ENCODE peak calls at places on chromosome 18, in four cellular contexts. N, J, V and M are unnamed samples.
A peak's percentile ranks its signal among the peaks of the same experiment; 100 is the strongest.

GRCh38 chr18:54223568-54224241 is 764 bp downstream of the MBD2 start:
- DNase-seq in N (peak; percentile 46), J (peak; percentile 17), V (no peak), M (peak; percentile 26)

GRCh38 chr18:49658871-49659378 is 97.1 kb downstream of the LIPG start:
- DNase-seq in N (no peak), J (no peak), V (no peak), M (no peak)

GRCh38 chr18:25278415-25278814 is 73.6 kb downstream of the ZNF521 start:
- DNase-seq in N (no peak), J (no peak), V (no peak), M (no peak)

GRCh38 chr18:10406172-10406663 is 48.2 kb upstream of the APCDD1 start:
- DNase-seq in N (no peak), J (no peak), V (no peak), M (peak; percentile 40)

GRCh38 chr18:63182861-63183260 is 136.7 kb downstream of the BCL2 start:
- DNase-seq in N (no peak), J (no peak), V (no peak), M (no peak)

GRCh38 chr18:35491689-35492077 is 6.1 kb downstream of the INO80C start:
- DNase-seq in N (no peak), J (no peak), V (no peak), M (no peak)

GRCh38 chr18:63082661-63083531 is 236.7 kb downstream of the BCL2 start:
- DNase-seq in N (no peak), J (no peak), V (no peak), M (no peak)

GRCh38 chr18:8052237-8052701 is 485.2 kb downstream of the PTPRM start:
- DNase-seq in N (peak; percentile 38), J (no peak), V (peak; percentile 3), M (no peak)

GRCh38 chr18:48872234-48873145 is 78.3 kb downstream of the SMAD7 start:
- DNase-seq in N (no peak), J (no peak), V (no peak), M (no peak)

GRCh38 chr18:48539406-48540328 is 836 bp downstream of the CTIF start:
- DNase-seq in N (peak; percentile 39), J (peak; percentile 18), V (no peak), M (peak; percentile 53)

GRCh38 chr18:11868230-11868629 is 17.0 kb downstream of the CHMP1B start:
- DNase-seq in N (no peak), J (no peak), V (no peak), M (no peak)

GRCh38 chr18:50099725-50100414 is 95.1 kb downstream of the MYO5B start:
- DNase-seq in N (no peak), J (no peak), V (no peak), M (no peak)

GRCh38 chr18:36419913-36420531 is 122.5 kb downstream of the FHOD3 start:
- DNase-seq in N (peak; percentile 39), J (no peak), V (peak; percentile 5), M (no peak)

GRCh38 chr18:77054606-77055428 is 77.8 kb downstream of the MBP start:
- DNase-seq in N (peak; percentile 82), J (peak; percentile 32), V (peak; percentile 87), M (peak; percentile 62)

GRCh38 chr18:2050016-2050415 is 521.3 kb downstream of the METTL4 start:
- DNase-seq in N (no peak), J (no peak), V (no peak), M (no peak)

GRCh38 chr18:2143666-2144065 is 427.6 kb downstream of the METTL4 start:
- DNase-seq in N (no peak), J (no peak), V (no peak), M (no peak)

GRCh38 chr18:37537868-37538525 is 27.6 kb downstream of the CELF4 start:
- DNase-seq in N (peak; percentile 48), J (peak; percentile 82), V (peak; percentile 22), M (peak; percentile 94)

GRCh38 chr18:8175486-8176061 is 433.7 kb upstream of the RAB12 start:
- DNase-seq in N (no peak), J (no peak), V (no peak), M (no peak)

GRCh38 chr18:63909870-63910269 is 2.1 kb downstream of the SERPINB10 start:
- DNase-seq in N (no peak), J (no peak), V (no peak), M (no peak)

GRCh38 chr18:44028109-44028508 is 652.6 kb upstream of the SETBP1 start:
- DNase-seq in N (no peak), J (no peak), V (no peak), M (no peak)

GRCh38 chr18:68436485-68436884 is 278.4 kb downstream of the TMX3 start:
- DNase-seq in N (no peak), J (no peak), V (no peak), M (no peak)
- TF ChIP-seq HMGXB4 in N (no peak), J (no peak), V (no peak), M (no peak)

GRCh38 chr18:79529296-79529695 is 133.6 kb downstream of the NFATC1 start:
- DNase-seq in N (no peak), J (no peak), V (no peak), M (peak; percentile 6)
- TF ChIP-seq HMGXB4 in N (no peak), J (no peak), V (no peak), M (no peak)

DNA sequence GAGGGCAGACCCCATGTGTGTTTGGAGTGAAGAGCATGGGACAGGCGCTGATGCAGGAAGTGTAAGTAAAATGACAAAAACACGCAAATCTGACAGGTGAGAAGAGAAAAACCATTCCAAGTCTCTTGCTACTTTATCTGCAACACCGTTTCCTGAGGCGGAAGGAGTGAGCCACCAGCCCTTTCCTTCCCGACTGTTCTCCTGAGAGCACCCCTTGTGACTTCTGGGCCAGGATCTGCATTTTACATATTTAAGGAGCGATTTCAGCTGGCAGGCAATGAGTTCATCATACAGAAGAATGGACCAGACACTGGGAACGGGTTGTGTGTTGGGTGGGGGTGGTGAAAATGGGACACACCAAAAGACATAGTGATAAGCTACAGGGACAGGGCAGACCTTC is 277.3 kb downstream of the TGIF1 start:
- DNase-seq in N (no peak), J (no peak), V (no peak), M (no peak)
- TF ChIP-seq HMGXB4 in N (no peak), J (no peak), V (no peak), M (no peak)

GRCh38 chr18:24018299-24018910 is 3.9 kb downstream of the TTC39C start:
- DNase-seq in N (no peak), J (no peak), V (no peak), M (no peak)
- TF ChIP-seq HMGXB4 in N (no peak), J (no peak), V (no peak), M (no peak)

GRCh38 chr18:39380186-39380714 is 1814.7 kb upstream of the CELF4 start:
- DNase-seq in N (no peak), J (no peak), V (no peak), M (no peak)
- TF ChIP-seq HMGXB4 in N (no peak), J (no peak), V (no peak), M (no peak)